ENCODE peak calls at places on chromosomes 16 and 17, in four cellular contexts. W is IMR-90, L is K562, C is keratinocyte. Q is an unnamed sample.
A peak's percentile ranks its signal among the peaks of the same experiment; 100 is the strongest.

GRCh38 chr17:32876414-32877163 is at the start of gene MYO1D:
- DNase-seq in W (no peak), L (peak; percentile 84), C (no peak), Q (no peak)

GRCh38 chr16:84502581-84502980 is 1.9 kb downstream of the MEAK7 start:
- DNase-seq in W (no peak), L (no peak), C (no peak), Q (no peak)

GRCh38 chr16:55597928-55598327 is 31.4 kb downstream of the CAPNS2 start:
- DNase-seq in W (no peak), L (no peak), C (no peak), Q (no peak)

GRCh38 chr17:57634713-57635465 is 110.2 kb downstream of the CCDC182 start:
- DNase-seq in W (peak; percentile 78), L (no peak), C (peak; percentile 15), Q (no peak)

GRCh38 chr17:60555786-60556185 is 29.7 kb upstream of the APPBP2 start:
- DNase-seq in W (no peak), L (no peak), C (no peak), Q (no peak)

GRCh38 chr16:79768594-79768993 is 168.1 kb upstream of the MAF start:
- DNase-seq in W (no peak), L (no peak), C (no peak), Q (no peak)

GRCh38 chr17:51015145-51015558 is 105.5 kb downstream of the SPAG9 start:
- DNase-seq in W (peak; percentile 43), L (no peak), C (no peak), Q (peak; percentile 42)

GRCh38 chr16:83470406-83470805 is 337.4 kb upstream of the HSBP1 start:
- DNase-seq in W (peak; percentile 45), L (no peak), C (no peak), Q (no peak)

GRCh38 chr16:28319476-28320022 is 27.2 kb downstream of the SBK1 start:
- DNase-seq in W (no peak), L (no peak), C (no peak), Q (no peak)

GRCh38 chr16:28316056-28316455 is 23.7 kb downstream of the SBK1 start:
- DNase-seq in W (no peak), L (no peak), C (no peak), Q (no peak)

GRCh38 chr16:28320023-28320561 is 27.8 kb downstream of the SBK1 start:
- DNase-seq in W (no peak), L (no peak), C (no peak), Q (no peak)

GRCh38 chr16:28317040-28317880 is 24.9 kb downstream of the SBK1 start:
- DNase-seq in W (peak; percentile 34), L (peak; percentile 75), C (no peak), Q (peak; percentile 44)

GRCh38 chr16:28318042-28318597 is 25.8 kb downstream of the SBK1 start:
- DNase-seq in W (no peak), L (no peak), C (no peak), Q (no peak)
- H3K9me1 ChIP-seq in W (no peaks in the 10 kb centered on the region), L (no peaks in the 10 kb centered on the region), C (no peaks in the 10 kb centered on the region), Q (no peaks in the 10 kb centered on the region)

DNA sequence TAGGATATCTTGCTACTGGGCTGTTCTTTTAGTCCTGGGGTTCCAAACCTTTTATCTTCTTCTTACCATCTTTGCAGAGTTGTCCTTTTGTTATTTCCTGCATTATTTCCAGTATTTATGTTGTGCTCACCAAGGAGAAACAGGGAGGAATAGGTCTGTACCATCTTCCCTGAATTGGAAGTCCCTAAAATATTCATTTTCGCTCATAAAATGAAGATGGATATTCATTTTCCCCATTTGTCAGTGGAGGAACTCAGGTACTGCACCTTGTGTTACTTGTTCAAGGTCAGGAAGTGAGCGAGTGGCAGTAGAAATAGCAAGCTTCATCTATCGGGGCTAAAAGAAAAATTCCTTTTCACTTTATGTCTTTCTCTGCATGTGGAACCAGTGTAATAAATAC is 989.7 kb downstream of the CDH11 start:
- DNase-seq in W (no peak), L (no peak), C (no peak), Q (no peak)
- H3K4me2 ChIP-seq in W (no peak overlapping the region), L (no peak overlapping the region), C (no peak overlapping the region), Q (no peak overlapping the region)

DNA sequence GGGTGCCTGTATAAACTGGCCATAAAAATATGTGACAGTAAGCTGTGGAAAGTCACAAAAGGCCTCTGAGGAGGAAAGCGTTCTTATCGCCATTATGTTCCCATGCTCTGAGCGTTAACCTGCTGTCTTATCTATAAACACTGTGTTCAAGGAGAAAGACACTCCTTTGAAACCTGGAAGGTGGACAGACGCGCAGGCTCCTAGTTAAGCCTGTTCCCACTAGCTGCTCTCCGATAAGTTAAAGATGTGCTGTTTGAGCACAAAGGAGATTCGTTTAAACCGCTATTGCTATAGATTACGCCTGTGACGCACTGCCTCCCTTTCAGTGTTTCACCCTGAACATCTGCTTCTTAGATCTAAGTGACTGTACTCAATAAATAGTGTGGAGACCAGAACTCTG is 5.2 kb downstream of the ALOX12B start:
- DNase-seq in W (no peak), L (peak; percentile 68), C (no peak), Q (no peak)
- H3K9me1 ChIP-seq in W (no peaks in the 10 kb centered on the region), L (no peaks in the 10 kb centered on the region), C (no peaks in the 10 kb centered on the region), Q (no peaks in the 10 kb centered on the region)

DNA sequence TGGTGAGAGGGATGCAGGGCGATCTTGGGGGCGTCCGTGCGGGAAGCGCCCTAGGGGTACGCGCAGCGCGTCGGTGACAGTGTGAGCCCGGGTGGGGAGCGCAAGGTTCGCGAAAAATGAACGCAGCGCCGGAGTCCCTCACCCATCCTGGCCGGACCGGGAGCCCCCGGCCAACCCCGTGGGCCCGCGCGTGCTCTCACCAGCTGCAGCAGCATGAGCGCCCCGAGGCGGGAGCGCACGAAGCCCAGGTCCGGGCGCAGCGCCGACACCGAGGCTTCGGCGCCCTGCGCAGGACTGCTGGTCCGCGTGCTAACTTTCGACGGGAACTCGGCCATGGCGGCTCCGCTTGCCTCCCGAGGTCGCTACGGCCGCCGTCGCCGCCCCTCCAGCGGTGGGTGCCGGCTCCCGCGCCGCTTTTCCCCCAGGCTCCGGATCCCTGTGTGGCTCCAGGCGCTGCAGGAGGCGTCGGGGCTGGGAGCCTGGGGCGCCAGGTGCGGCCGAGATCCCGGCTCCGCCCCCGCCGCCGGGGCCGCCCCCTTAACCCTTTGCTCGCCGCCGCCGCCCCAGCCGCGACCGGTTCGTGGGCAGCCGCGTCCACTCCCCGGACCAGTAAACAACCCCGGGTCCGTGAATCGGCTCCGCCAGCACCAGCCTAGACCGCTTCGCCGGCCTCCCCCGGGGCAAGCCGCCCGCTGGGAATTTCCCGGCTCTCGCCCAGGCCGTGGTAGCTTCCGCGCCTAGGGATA is at the start of gene PLLP:
- DNase-seq in W (peak; percentile 8), L (peak; percentile 63), C (no peak), Q (peak; percentile 38)
- H3K4me2 ChIP-seq in W (peak within 1 kb of the TSS; percentile 30), L (peak within 1 kb of the TSS; percentile 73), C (peak within 1 kb of the TSS; percentile 71), Q (peak within 1 kb of the TSS; percentile 58)

GRCh38 chr16:47004652-47005051 is 31.2 kb upstream of the DNAJA2 start:
- DNase-seq in W (no peak), L (no peak), C (no peak), Q (no peak)
- H3K9me1 ChIP-seq in W (no peaks in the 10 kb centered on the region), L (no peaks in the 10 kb centered on the region), C (no peaks in the 10 kb centered on the region), Q (no peaks in the 10 kb centered on the region)

GRCh38 chr16:3212006-3212405 is 23.0 kb downstream of the ZNF200 start:
- DNase-seq in W (no peak), L (no peak), C (no peak), Q (no peak)

GRCh38 chr16:3215601-3216262 is 19.2 kb downstream of the ZNF200 start:
- DNase-seq in W (no peak), L (no peak), C (no peak), Q (no peak)

GRCh38 chr16:3214904-3215600 is 19.9 kb downstream of the ZNF200 start:
- DNase-seq in W (no peak), L (no peak), C (no peak), Q (no peak)

GRCh38 chr16:3212567-3212966 is 22.4 kb downstream of the ZNF200 start:
- DNase-seq in W (no peak), L (no peak), C (no peak), Q (no peak)

DNA sequence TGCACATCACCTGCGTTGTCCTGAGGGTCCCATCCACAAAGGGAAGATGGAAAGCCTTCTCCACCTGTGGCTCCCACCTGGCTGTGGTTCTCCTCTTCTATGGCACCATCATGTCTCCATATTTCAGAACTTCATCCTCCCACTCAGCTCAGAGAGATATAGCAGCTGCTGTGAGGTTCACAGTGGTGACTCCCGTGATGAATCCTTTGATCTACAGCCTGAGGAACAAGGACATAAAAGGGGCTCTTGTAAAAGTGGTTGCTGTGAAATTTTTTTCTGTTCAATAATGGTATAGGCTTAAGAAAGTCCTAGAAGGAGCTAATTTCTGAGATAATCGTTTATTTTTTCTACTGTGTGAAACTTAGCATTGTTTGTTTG is 18.7 kb downstream of the ZNF200 start:
- DNase-seq in W (no peak), L (no peak), C (no peak), Q (no peak)
- H3K4me2 ChIP-seq in W (no peak overlapping the region), L (no peak overlapping the region), C (no peak overlapping the region), Q (no peak overlapping the region)